ENCODE peak calls at places on chromosome 13, in five cellular contexts. Z, A, P, I and O are unnamed samples.

GRCh38 chr13:48233886-48234488 is 981 bp downstream of the ITM2B start:
- DNase-seq in A (no peak), P (peak), I (no peak), Z (no peak), O (no peak)

GRCh38 chr13:76982051-76982450 is 9.8 kb upstream of the CLN5 start:
- DNase-seq in A (no peak), Z (no peak), P (no peak), I (no peak), O (no peak)

GRCh38 chr13:67100723-67101122 is 129.4 kb downstream of the PCDH9 start:
- DNase-seq in P (no peak), I (no peak), Z (no peak), A (no peak), O (no peak)

GRCh38 chr13:83386609-83387008 is 495.7 kb downstream of the SLITRK1 start:
- DNase-seq in A (no peak), P (no peak), I (no peak), Z (no peak), O (no peak)

GRCh38 chr13:99120751-99121150 is 79.9 kb upstream of the UBAC2 start:
- DNase-seq in I (no peak), P (no peak), A (no peak), Z (no peak), O (no peak)

GRCh38 chr13:25171170-25171516 is 945 bp downstream of the AMER2 start:
- DNase-seq in P (no peak), A (no peak), Z (no peak), I (no peak), O (no peak)

GRCh38 chr13:110536006-110536693 is 25.4 kb downstream of the RAB20 start:
- DNase-seq in I (no peak), P (no peak), Z (peak), A (no peak), O (no peak)

GRCh38 chr13:99821741-99822140 is 149.8 kb downstream of the ZIC5 start:
- DNase-seq in Z (no peak), I (no peak), A (no peak), P (no peak), O (no peak)

GRCh38 chr13:41056996-41057711 is 4.2 kb upstream of the WBP4 start:
- DNase-seq in P (no peak), I (no peak), Z (no peak), A (no peak), O (no peak)

GRCh38 chr13:43492281-43492680 is 294.5 kb downstream of the ENOX1 start:
- DNase-seq in P (no peak), I (no peak), Z (no peak), A (no peak), O (no peak)

GRCh38 chr13:113853518-113854237 is 10.2 kb downstream of the GAS6 start:
- DNase-seq in Z (no peak), I (no peak), P (peak), A (no peak), O (no peak)

GRCh38 chr13:42653694-42654093 is 79.7 kb downstream of the TNFSF11 start:
- DNase-seq in Z (no peak), P (no peak), A (no peak), I (no peak), O (no peak)